ENCODE peak calls at places on chromosomes 12 and 14, in six cellular contexts. One of them, this sample, is unnamed.

GRCh38 chr14:100074431-100075100 is 9.3 kb downstream of the EVL start:
- DNase-seq in fibroblast of lung: no peak
- DNase-seq in left ventricle myocardium inferior: no peak
- DNase-seq in SJSA1: no peak
- DNase-seq in lower lobe of right lung: no peak
- DNase-seq in iPS DF 6.9: no peak
- DNase-seq in this sample: no peak

GRCh38 chr14:104784846-104785707 is 10.5 kb downstream of the AKT1 start:
- DNase-seq in iPS DF 6.9: no peak
- DNase-seq in left ventricle myocardium inferior: no peak
- DNase-seq in SJSA1: no peak
- DNase-seq in fibroblast of lung: no peak
- DNase-seq in lower lobe of right lung: peak; percentile 74
- DNase-seq in this sample: no peak

GRCh38 chr14:38399652-38400051 is 143.8 kb upstream of the CLEC14A start:
- DNase-seq in iPS DF 6.9: no peak
- DNase-seq in left ventricle myocardium inferior: no peak
- DNase-seq in fibroblast of lung: no peak
- DNase-seq in SJSA1: no peak
- DNase-seq in lower lobe of right lung: no peak
- DNase-seq in this sample: no peak

GRCh38 chr14:70663707-70664179 is 22.0 kb downstream of the TTC9 start:
- DNase-seq in lower lobe of right lung: no peak
- DNase-seq in iPS DF 6.9: no peak
- DNase-seq in SJSA1: no peak
- DNase-seq in left ventricle myocardium inferior: no peak
- DNase-seq in fibroblast of lung: peak; percentile 44
- DNase-seq in this sample: peak; percentile 82

GRCh38 chr12:91978143-91978542 is 167.5 kb downstream of the BTG1 start:
- DNase-seq in iPS DF 6.9: no peak
- DNase-seq in left ventricle myocardium inferior: no peak
- DNase-seq in lower lobe of right lung: no peak
- DNase-seq in SJSA1: no peak
- DNase-seq in fibroblast of lung: peak; percentile 59
- DNase-seq in this sample: no peak

GRCh38 chr14:73014105-73014504 is 12.8 kb downstream of the ZFYVE1 start:
- DNase-seq in iPS DF 6.9: no peak
- DNase-seq in lower lobe of right lung: no peak
- DNase-seq in fibroblast of lung: peak; percentile 21
- DNase-seq in SJSA1: no peak
- DNase-seq in left ventricle myocardium inferior: no peak
- DNase-seq in this sample: peak; percentile 58

GRCh38 chr12:57240926-57241555 is 9.9 kb downstream of the STAC3 start:
- DNase-seq in left ventricle myocardium inferior: no peak
- DNase-seq in fibroblast of lung: peak; percentile 33
- DNase-seq in SJSA1: no peak
- DNase-seq in iPS DF 6.9: no peak
- DNase-seq in lower lobe of right lung: no peak
- DNase-seq in this sample: no peak

GRCh38 chr12:39587247-39587646 is 32.4 kb downstream of the ABCD2 start:
- DNase-seq in fibroblast of lung: peak; percentile 40
- DNase-seq in left ventricle myocardium inferior: no peak
- DNase-seq in SJSA1: peak; percentile 0
- DNase-seq in iPS DF 6.9: no peak
- DNase-seq in lower lobe of right lung: no peak
- DNase-seq in this sample: no peak

GRCh38 chr14:68921666-68922065 is 57.4 kb downstream of the ACTN1 start:
- DNase-seq in left ventricle myocardium inferior: no peak
- DNase-seq in SJSA1: no peak
- DNase-seq in lower lobe of right lung: no peak
- DNase-seq in iPS DF 6.9: no peak
- DNase-seq in fibroblast of lung: no peak
- DNase-seq in this sample: no peak

DNA sequence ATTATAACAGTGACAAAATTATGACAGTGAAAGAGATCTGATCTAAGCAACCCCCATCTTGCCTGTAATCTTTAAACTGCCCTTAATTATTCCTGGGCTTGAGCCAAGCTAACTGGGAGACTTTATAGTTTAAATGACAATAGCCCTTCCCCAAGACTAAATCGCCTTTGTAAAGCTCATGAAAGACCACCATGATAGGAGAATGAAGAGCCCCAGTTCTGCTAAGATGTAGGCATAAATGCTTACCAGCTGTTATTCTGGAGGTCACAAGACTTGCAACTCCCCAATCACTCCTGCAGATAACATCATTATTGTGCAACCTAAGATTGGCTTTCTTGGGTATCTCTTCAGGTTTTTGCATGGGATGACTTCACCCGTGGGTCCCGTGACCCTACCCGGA is 599.7 kb downstream of the KCNH5 start:
- DNase-seq in left ventricle myocardium inferior: no peak
- DNase-seq in SJSA1: peak; percentile 25
- DNase-seq in iPS DF 6.9: peak; percentile 20
- DNase-seq in fibroblast of lung: no peak
- DNase-seq in lower lobe of right lung: no peak
- DNase-seq in this sample: no peak
- H3K4me3 ChIP-seq in left ventricle myocardium inferior: no peak overlapping the region
- H3K4me3 ChIP-seq in SJSA1: no peak overlapping the region
- H3K4me3 ChIP-seq in iPS DF 6.9: no peak overlapping the region
- H3K4me3 ChIP-seq in fibroblast of lung: no peak overlapping the region
- H3K4me3 ChIP-seq in lower lobe of right lung: no peak overlapping the region
- H3K4me3 ChIP-seq in this sample: no peak overlapping the region

GRCh38 chr12:130485291-130486145 is 147.8 kb downstream of the PIWIL1 start:
- DNase-seq in left ventricle myocardium inferior: no peak
- DNase-seq in fibroblast of lung: no peak
- DNase-seq in iPS DF 6.9: no peak
- DNase-seq in SJSA1: peak; percentile 69
- DNase-seq in lower lobe of right lung: no peak
- DNase-seq in this sample: no peak
- H3K27me3 ChIP-seq in left ventricle myocardium inferior: peaks cover 71% of the 10 kb centered on the region
- H3K27me3 ChIP-seq in fibroblast of lung: no peaks in the 10 kb centered on the region
- H3K27me3 ChIP-seq in iPS DF 6.9: no peaks in the 10 kb centered on the region
- H3K27me3 ChIP-seq in SJSA1: peaks cover 67% of the 10 kb centered on the region
- H3K27me3 ChIP-seq in lower lobe of right lung: peaks cover 9% of the 10 kb centered on the region
- H3K27me3 ChIP-seq in this sample: no peaks in the 10 kb centered on the region

GRCh38 chr12:117188121-117188665 is 2.1 kb downstream of the FBXO21 start:
- DNase-seq in lower lobe of right lung: no peak
- DNase-seq in SJSA1: no peak
- DNase-seq in fibroblast of lung: no peak
- DNase-seq in iPS DF 6.9: no peak
- DNase-seq in left ventricle myocardium inferior: no peak
- DNase-seq in this sample: no peak
- H3K4me3 ChIP-seq in lower lobe of right lung: no peak overlapping the region
- H3K4me3 ChIP-seq in SJSA1: no peak overlapping the region
- H3K4me3 ChIP-seq in fibroblast of lung: peak overlapping the region; percentile 85
- H3K4me3 ChIP-seq in iPS DF 6.9: no peak overlapping the region
- H3K4me3 ChIP-seq in left ventricle myocardium inferior: peak overlapping the region; percentile 89
- H3K4me3 ChIP-seq in this sample: no peak overlapping the region

GRCh38 chr12:4275869-4276253 is 2.3 kb downstream of the CCND2 start:
- DNase-seq in fibroblast of lung: no peak
- DNase-seq in iPS DF 6.9: no peak
- DNase-seq in SJSA1: no peak
- DNase-seq in lower lobe of right lung: no peak
- DNase-seq in left ventricle myocardium inferior: no peak
- DNase-seq in this sample: no peak
- H3K27me3 ChIP-seq in fibroblast of lung: peaks cover 48% of the 10 kb centered on the region
- H3K27me3 ChIP-seq in iPS DF 6.9: no peaks in the 10 kb centered on the region
- H3K27me3 ChIP-seq in SJSA1: peaks cover 67% of the 10 kb centered on the region
- H3K27me3 ChIP-seq in lower lobe of right lung: peaks cover 34% of the 10 kb centered on the region
- H3K27me3 ChIP-seq in left ventricle myocardium inferior: peaks cover 49% of the 10 kb centered on the region
- H3K27me3 ChIP-seq in this sample: peaks cover 50% of the 10 kb centered on the region

DNA sequence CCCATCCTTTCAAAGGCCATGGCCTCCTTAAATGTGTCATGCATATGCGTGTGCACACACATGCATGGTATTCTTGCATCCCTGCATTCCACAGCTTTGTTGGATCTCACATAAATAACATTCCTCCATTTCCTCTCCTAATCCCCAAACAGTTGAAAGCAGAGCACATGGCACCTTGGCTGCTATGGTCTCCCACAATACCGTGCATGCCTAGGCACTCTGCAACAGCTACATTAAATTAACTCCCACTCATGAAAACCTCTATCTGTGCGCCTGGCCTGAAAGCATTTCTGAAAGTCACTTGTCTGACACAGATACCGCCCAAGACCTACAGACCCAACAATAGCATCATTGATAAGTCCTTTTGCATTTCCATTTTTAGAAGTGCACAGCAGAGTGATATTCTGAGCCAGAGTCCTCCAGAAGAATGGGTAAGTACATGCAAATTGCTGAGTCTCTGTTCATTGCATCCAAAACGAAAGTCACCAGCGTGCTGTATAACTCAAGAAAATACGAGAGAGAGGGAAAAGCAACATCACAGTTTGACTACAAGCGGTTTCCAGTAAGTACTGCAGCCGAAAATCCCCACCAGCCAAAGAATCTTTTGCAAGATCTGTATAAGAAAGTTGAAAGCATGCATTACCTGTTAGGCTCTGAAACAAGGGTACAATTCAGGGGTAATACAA is 436 bp downstream of the ASB2 start:
- DNase-seq in left ventricle myocardium inferior: no peak
- DNase-seq in lower lobe of right lung: no peak
- DNase-seq in SJSA1: peak; percentile 21
- DNase-seq in fibroblast of lung: no peak
- DNase-seq in iPS DF 6.9: no peak
- DNase-seq in this sample: no peak
- H3K4me3 ChIP-seq in left ventricle myocardium inferior: peak overlapping the region; percentile 67
- H3K4me3 ChIP-seq in lower lobe of right lung: peak overlapping the region; percentile 8
- H3K4me3 ChIP-seq in SJSA1: peak overlapping the region; percentile 29
- H3K4me3 ChIP-seq in fibroblast of lung: peak overlapping the region; percentile 38
- H3K4me3 ChIP-seq in iPS DF 6.9: no peak overlapping the region
- H3K4me3 ChIP-seq in this sample: no peak overlapping the region

GRCh38 chr12:25859976-25860375 is 98.5 kb upstream of the RASSF8 start:
- DNase-seq in SJSA1: no peak
- DNase-seq in fibroblast of lung: no peak
- DNase-seq in left ventricle myocardium inferior: no peak
- DNase-seq in iPS DF 6.9: no peak
- DNase-seq in lower lobe of right lung: no peak
- DNase-seq in this sample: no peak

GRCh38 chr12:25852792-25853191 is 105.7 kb upstream of the RASSF8 start:
- DNase-seq in lower lobe of right lung: no peak
- DNase-seq in SJSA1: peak; percentile 76
- DNase-seq in iPS DF 6.9: no peak
- DNase-seq in left ventricle myocardium inferior: no peak
- DNase-seq in fibroblast of lung: peak; percentile 88
- DNase-seq in this sample: peak; percentile 14

GRCh38 chr12:25854991-25855390 is 103.5 kb upstream of the RASSF8 start:
- DNase-seq in fibroblast of lung: no peak
- DNase-seq in left ventricle myocardium inferior: no peak
- DNase-seq in lower lobe of right lung: no peak
- DNase-seq in SJSA1: no peak
- DNase-seq in iPS DF 6.9: no peak
- DNase-seq in this sample: no peak

GRCh38 chr12:25853696-25854095 is 104.8 kb upstream of the RASSF8 start:
- DNase-seq in lower lobe of right lung: no peak
- DNase-seq in iPS DF 6.9: no peak
- DNase-seq in left ventricle myocardium inferior: no peak
- DNase-seq in SJSA1: no peak
- DNase-seq in fibroblast of lung: no peak
- DNase-seq in this sample: no peak

GRCh38 chr12:25855716-25856115 is 102.8 kb upstream of the RASSF8 start:
- DNase-seq in fibroblast of lung: peak; percentile 26
- DNase-seq in SJSA1: no peak
- DNase-seq in left ventricle myocardium inferior: no peak
- DNase-seq in lower lobe of right lung: no peak
- DNase-seq in iPS DF 6.9: no peak
- DNase-seq in this sample: no peak
- H3K27me3 ChIP-seq in fibroblast of lung: no peaks in the 10 kb centered on the region
- H3K27me3 ChIP-seq in SJSA1: peaks cover 2% of the 10 kb centered on the region
- H3K27me3 ChIP-seq in left ventricle myocardium inferior: peaks cover 7% of the 10 kb centered on the region
- H3K27me3 ChIP-seq in lower lobe of right lung: no peaks in the 10 kb centered on the region
- H3K27me3 ChIP-seq in iPS DF 6.9: no peaks in the 10 kb centered on the region
- H3K27me3 ChIP-seq in this sample: no peaks in the 10 kb centered on the region

DNA sequence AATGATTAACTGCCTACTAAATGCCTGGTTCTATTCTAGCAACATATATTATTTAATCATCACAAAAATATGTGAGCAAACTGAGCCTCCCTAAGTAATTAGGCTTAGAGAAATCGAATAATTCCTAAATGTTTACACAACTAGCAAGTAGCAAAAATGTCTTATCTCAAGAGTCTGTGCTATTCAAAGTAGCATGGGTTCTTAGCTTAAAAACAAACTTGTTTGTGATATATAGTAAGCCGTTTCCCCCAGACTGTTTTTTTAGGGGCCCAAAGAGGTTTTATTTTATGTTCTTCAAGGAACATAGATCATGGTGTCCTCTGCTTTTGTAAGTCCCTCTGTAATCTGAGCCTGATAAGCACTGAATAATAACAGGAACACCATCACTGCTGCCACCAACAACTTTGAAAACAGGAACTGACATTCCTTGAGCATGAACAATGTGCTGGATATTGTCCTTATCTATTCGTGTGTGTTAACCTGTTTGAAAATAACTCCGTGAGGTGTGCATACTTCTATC is 67.4 kb downstream of the DERA start:
- DNase-seq in fibroblast of lung: peak; percentile 53
- DNase-seq in iPS DF 6.9: no peak
- DNase-seq in lower lobe of right lung: no peak
- DNase-seq in SJSA1: peak; percentile 45
- DNase-seq in left ventricle myocardium inferior: no peak
- DNase-seq in this sample: peak; percentile 15
- H3K4me3 ChIP-seq in fibroblast of lung: no peak overlapping the region
- H3K4me3 ChIP-seq in iPS DF 6.9: no peak overlapping the region
- H3K4me3 ChIP-seq in lower lobe of right lung: no peak overlapping the region
- H3K4me3 ChIP-seq in SJSA1: no peak overlapping the region
- H3K4me3 ChIP-seq in left ventricle myocardium inferior: no peak overlapping the region
- H3K4me3 ChIP-seq in this sample: no peak overlapping the region

GRCh38 chr12:67952787-67953186 is 36.5 kb upstream of the IFNG-AS1 start:
- DNase-seq in lower lobe of right lung: no peak
- DNase-seq in left ventricle myocardium inferior: no peak
- DNase-seq in iPS DF 6.9: no peak
- DNase-seq in fibroblast of lung: no peak
- DNase-seq in SJSA1: no peak
- DNase-seq in this sample: no peak
- H3K27me3 ChIP-seq in lower lobe of right lung: no peaks in the 10 kb centered on the region
- H3K27me3 ChIP-seq in left ventricle myocardium inferior: no peaks in the 10 kb centered on the region
- H3K27me3 ChIP-seq in iPS DF 6.9: no peaks in the 10 kb centered on the region
- H3K27me3 ChIP-seq in fibroblast of lung: no peaks in the 10 kb centered on the region
- H3K27me3 ChIP-seq in SJSA1: no peaks in the 10 kb centered on the region
- H3K27me3 ChIP-seq in this sample: no peaks in the 10 kb centered on the region

GRCh38 chr12:109716092-109716479 is 2.5 kb downstream of the FAM222A start:
- DNase-seq in fibroblast of lung: no peak
- DNase-seq in lower lobe of right lung: no peak
- DNase-seq in SJSA1: no peak
- DNase-seq in iPS DF 6.9: no peak
- DNase-seq in left ventricle myocardium inferior: no peak
- DNase-seq in this sample: no peak
- H3K4me3 ChIP-seq in fibroblast of lung: no peak overlapping the region
- H3K4me3 ChIP-seq in lower lobe of right lung: peak overlapping the region; percentile 77
- H3K4me3 ChIP-seq in SJSA1: no peak overlapping the region
- H3K4me3 ChIP-seq in iPS DF 6.9: no peak overlapping the region
- H3K4me3 ChIP-seq in left ventricle myocardium inferior: peak overlapping the region; percentile 84
- H3K4me3 ChIP-seq in this sample: no peak overlapping the region